ENCODE peak calls at places on chromosomes 12 and 14, in eight cellular contexts. One of them, this sample, is unnamed.

GRCh38 chr14:105301103-105301914 is 508 bp upstream of the BRF1 start:
- DNase-seq in brain microvascular endothelial cell: peak
- DNase-seq in A549: peak
- DNase-seq in mammary epithelial cell: peak
- DNase-seq in PC-3: peak
- DNase-seq in CD8-positive, alpha-beta memory T cell: peak
- DNase-seq in suprapubic skin: peak
- DNase-seq in naive thymus-derived CD4-positive, alpha-beta T cell: peak
- DNase-seq in this sample: peak

GRCh38 chr12:34598352-34598827 is 576.1 kb downstream of the ALG10 start:
- DNase-seq in brain microvascular endothelial cell: no peak
- DNase-seq in naive thymus-derived CD4-positive, alpha-beta T cell: no peak
- DNase-seq in mammary epithelial cell: no peak
- DNase-seq in A549: no peak
- DNase-seq in PC-3: no peak
- DNase-seq in CD8-positive, alpha-beta memory T cell: no peak
- DNase-seq in suprapubic skin: peak
- DNase-seq in this sample: peak

GRCh38 chr12:15601210-15601800 is 187.9 kb downstream of the EPS8 start:
- DNase-seq in naive thymus-derived CD4-positive, alpha-beta T cell: no peak
- DNase-seq in CD8-positive, alpha-beta memory T cell: no peak
- DNase-seq in suprapubic skin: no peak
- DNase-seq in PC-3: peak
- DNase-seq in mammary epithelial cell: peak
- DNase-seq in brain microvascular endothelial cell: peak
- DNase-seq in A549: peak
- DNase-seq in this sample: no peak

GRCh38 chr12:68835333-68835908 is 27.4 kb downstream of the MDM2 start:
- DNase-seq in naive thymus-derived CD4-positive, alpha-beta T cell: no peak
- DNase-seq in A549: no peak
- DNase-seq in brain microvascular endothelial cell: no peak
- DNase-seq in CD8-positive, alpha-beta memory T cell: no peak
- DNase-seq in suprapubic skin: no peak
- DNase-seq in PC-3: no peak
- DNase-seq in mammary epithelial cell: no peak
- DNase-seq in this sample: no peak

GRCh38 chr12:1920971-1921370 is 2.5 kb upstream of the CACNA2D4 start:
- DNase-seq in A549: no peak
- DNase-seq in PC-3: no peak
- DNase-seq in suprapubic skin: peak
- DNase-seq in mammary epithelial cell: no peak
- DNase-seq in naive thymus-derived CD4-positive, alpha-beta T cell: no peak
- DNase-seq in brain microvascular endothelial cell: no peak
- DNase-seq in CD8-positive, alpha-beta memory T cell: no peak
- DNase-seq in this sample: no peak

GRCh38 chr12:47988073-47989022 is 15.9 kb downstream of the COL2A1 start:
- DNase-seq in brain microvascular endothelial cell: no peak
- DNase-seq in suprapubic skin: peak
- DNase-seq in CD8-positive, alpha-beta memory T cell: no peak
- DNase-seq in A549: no peak
- DNase-seq in mammary epithelial cell: no peak
- DNase-seq in naive thymus-derived CD4-positive, alpha-beta T cell: no peak
- DNase-seq in PC-3: no peak
- DNase-seq in this sample: no peak

GRCh38 chr14:64823305-64823985 is 56.3 kb downstream of the SPTB start:
- DNase-seq in A549: peak
- DNase-seq in CD8-positive, alpha-beta memory T cell: peak
- DNase-seq in brain microvascular endothelial cell: peak
- DNase-seq in naive thymus-derived CD4-positive, alpha-beta T cell: peak
- DNase-seq in suprapubic skin: peak
- DNase-seq in mammary epithelial cell: peak
- DNase-seq in PC-3: peak
- DNase-seq in this sample: peak

GRCh38 chr12:109273354-109273753 is 35.7 kb downstream of the FOXN4 start:
- DNase-seq in brain microvascular endothelial cell: no peak
- DNase-seq in mammary epithelial cell: no peak
- DNase-seq in PC-3: no peak
- DNase-seq in naive thymus-derived CD4-positive, alpha-beta T cell: no peak
- DNase-seq in CD8-positive, alpha-beta memory T cell: no peak
- DNase-seq in suprapubic skin: no peak
- DNase-seq in A549: no peak
- DNase-seq in this sample: no peak

GRCh38 chr12:92369643-92370042 is 224.0 kb upstream of the BTG1 start:
- DNase-seq in brain microvascular endothelial cell: no peak
- DNase-seq in naive thymus-derived CD4-positive, alpha-beta T cell: no peak
- DNase-seq in CD8-positive, alpha-beta memory T cell: no peak
- DNase-seq in A549: no peak
- DNase-seq in suprapubic skin: no peak
- DNase-seq in mammary epithelial cell: peak
- DNase-seq in PC-3: peak
- DNase-seq in this sample: no peak

GRCh38 chr14:58270628-58271027 is 26.0 kb downstream of the PSMA3 start:
- DNase-seq in A549: no peak
- DNase-seq in CD8-positive, alpha-beta memory T cell: no peak
- DNase-seq in suprapubic skin: no peak
- DNase-seq in mammary epithelial cell: no peak
- DNase-seq in brain microvascular endothelial cell: no peak
- DNase-seq in PC-3: peak
- DNase-seq in naive thymus-derived CD4-positive, alpha-beta T cell: no peak
- DNase-seq in this sample: no peak

GRCh38 chr12:45878630-45879255 is 111.6 kb downstream of the SCAF11 start:
- DNase-seq in A549: no peak
- DNase-seq in PC-3: peak
- DNase-seq in suprapubic skin: no peak
- DNase-seq in CD8-positive, alpha-beta memory T cell: peak
- DNase-seq in mammary epithelial cell: no peak
- DNase-seq in naive thymus-derived CD4-positive, alpha-beta T cell: no peak
- DNase-seq in brain microvascular endothelial cell: no peak
- DNase-seq in this sample: no peak

GRCh38 chr14:90674043-90674670 is 142.1 kb downstream of the TTC7B start:
- DNase-seq in PC-3: no peak
- DNase-seq in brain microvascular endothelial cell: no peak
- DNase-seq in CD8-positive, alpha-beta memory T cell: no peak
- DNase-seq in suprapubic skin: no peak
- DNase-seq in mammary epithelial cell: no peak
- DNase-seq in A549: no peak
- DNase-seq in naive thymus-derived CD4-positive, alpha-beta T cell: no peak
- DNase-seq in this sample: no peak
- H3K27ac ChIP-seq in PC-3: no peak
- H3K27ac ChIP-seq in brain microvascular endothelial cell: no peak
- H3K27ac ChIP-seq in CD8-positive, alpha-beta memory T cell: no peak
- H3K27ac ChIP-seq in suprapubic skin: no peak
- H3K27ac ChIP-seq in mammary epithelial cell: no peak
- H3K27ac ChIP-seq in A549: no peak
- H3K27ac ChIP-seq in naive thymus-derived CD4-positive, alpha-beta T cell: no peak
- H3K27ac ChIP-seq in this sample: peak

DNA sequence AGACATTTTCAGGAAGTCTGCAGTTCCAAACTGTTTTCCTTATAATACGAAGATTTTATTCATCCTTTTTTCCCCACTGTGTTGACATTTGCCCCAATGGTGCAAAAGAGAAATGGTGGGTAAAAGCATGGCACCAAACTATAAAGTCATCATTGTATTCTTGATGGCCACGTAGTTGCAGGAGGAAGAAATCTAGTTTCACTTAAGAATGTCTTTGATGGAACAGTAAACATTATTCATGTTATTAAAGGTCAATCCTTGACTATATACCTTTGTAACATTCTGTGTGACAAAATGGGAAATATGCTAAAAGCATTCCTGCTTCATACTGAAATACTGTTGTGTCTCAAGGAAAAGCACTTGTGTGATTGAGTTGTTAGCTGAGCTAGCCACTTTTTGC is 80.1 kb downstream of the PRKCH start:
- DNase-seq in mammary epithelial cell: no peak
- DNase-seq in suprapubic skin: no peak
- DNase-seq in CD8-positive, alpha-beta memory T cell: no peak
- DNase-seq in naive thymus-derived CD4-positive, alpha-beta T cell: no peak
- DNase-seq in A549: no peak
- DNase-seq in brain microvascular endothelial cell: no peak
- DNase-seq in PC-3: no peak
- DNase-seq in this sample: no peak
- H3K4me3 ChIP-seq in mammary epithelial cell: no peak
- H3K4me3 ChIP-seq in suprapubic skin: no peak
- H3K4me3 ChIP-seq in CD8-positive, alpha-beta memory T cell: no peak
- H3K4me3 ChIP-seq in naive thymus-derived CD4-positive, alpha-beta T cell: no peak
- H3K4me3 ChIP-seq in A549: no peak
- H3K4me3 ChIP-seq in brain microvascular endothelial cell: no peak
- H3K4me3 ChIP-seq in PC-3: no peak
- H3K4me3 ChIP-seq in this sample: no peak

DNA sequence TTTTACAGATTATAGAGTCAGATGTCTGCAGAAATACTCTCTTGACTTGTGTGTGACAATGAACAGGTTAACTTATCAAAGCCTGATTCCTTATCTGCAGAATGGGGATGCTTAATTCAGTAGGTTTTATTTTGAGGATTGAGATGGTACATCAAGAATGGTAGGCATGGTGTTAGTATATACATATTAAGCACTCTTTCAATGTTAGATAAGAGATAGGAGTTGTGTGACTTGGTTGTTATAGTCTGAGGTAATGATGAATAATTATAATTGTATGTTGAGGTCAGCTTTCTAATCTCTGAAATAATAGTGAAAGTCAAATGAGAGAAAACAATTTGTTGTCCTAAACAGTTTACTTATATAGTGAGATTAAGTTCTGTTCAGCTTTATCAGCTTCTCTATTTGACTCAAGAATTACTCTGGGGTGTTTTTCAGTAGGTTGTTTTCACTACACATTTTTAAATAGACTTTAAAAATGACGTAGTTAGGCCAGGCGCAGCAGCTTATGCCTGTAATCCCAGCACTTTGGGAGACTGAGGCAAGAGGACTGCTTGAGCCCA is 11.9 kb downstream of the PALS1 start:
- DNase-seq in PC-3: no peak
- DNase-seq in brain microvascular endothelial cell: no peak
- DNase-seq in A549: no peak
- DNase-seq in CD8-positive, alpha-beta memory T cell: no peak
- DNase-seq in mammary epithelial cell: no peak
- DNase-seq in suprapubic skin: no peak
- DNase-seq in naive thymus-derived CD4-positive, alpha-beta T cell: no peak
- DNase-seq in this sample: no peak
- H3K27ac ChIP-seq in PC-3: no peak
- H3K27ac ChIP-seq in brain microvascular endothelial cell: no peak
- H3K27ac ChIP-seq in A549: no peak
- H3K27ac ChIP-seq in CD8-positive, alpha-beta memory T cell: no peak
- H3K27ac ChIP-seq in mammary epithelial cell: no peak
- H3K27ac ChIP-seq in suprapubic skin: no peak
- H3K27ac ChIP-seq in naive thymus-derived CD4-positive, alpha-beta T cell: no peak
- H3K27ac ChIP-seq in this sample: no peak

DNA sequence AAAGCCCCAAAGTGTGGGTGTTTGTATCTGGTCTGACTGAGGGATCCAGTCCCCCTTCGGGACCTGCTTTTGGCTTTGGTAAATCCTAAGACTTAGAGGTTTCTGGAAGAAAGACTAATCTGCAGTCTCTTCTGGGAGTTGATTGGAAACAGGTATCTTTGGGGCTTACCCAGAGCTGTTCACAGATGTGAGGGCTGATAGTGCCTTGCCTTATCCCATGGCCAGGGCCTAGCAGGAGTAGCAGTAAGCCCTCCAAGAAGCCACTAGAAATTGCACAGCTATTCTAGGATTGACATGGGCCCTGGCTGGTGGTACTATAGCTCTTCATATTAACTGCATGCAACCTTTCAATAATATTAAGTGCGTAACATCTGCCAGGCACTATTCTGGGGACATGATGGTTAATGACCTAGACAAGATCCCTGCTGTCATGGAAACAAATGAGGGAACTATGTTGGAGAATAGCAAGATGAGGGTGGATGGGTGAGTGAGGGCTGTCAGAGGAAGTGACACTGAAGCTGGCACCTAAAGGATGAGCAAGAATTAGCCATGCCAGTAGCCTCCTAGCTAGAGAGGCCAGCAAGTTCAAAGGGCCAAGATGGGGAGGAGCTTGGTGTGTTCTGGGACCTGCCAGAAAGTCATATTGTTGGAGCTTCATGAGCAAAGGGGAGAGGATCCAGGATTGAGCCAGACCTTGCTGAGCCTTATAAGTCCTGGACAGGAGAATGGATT is 71.7 kb downstream of the CRADD start:
- DNase-seq in suprapubic skin: no peak
- DNase-seq in naive thymus-derived CD4-positive, alpha-beta T cell: no peak
- DNase-seq in PC-3: no peak
- DNase-seq in brain microvascular endothelial cell: no peak
- DNase-seq in CD8-positive, alpha-beta memory T cell: no peak
- DNase-seq in mammary epithelial cell: no peak
- DNase-seq in A549: no peak
- DNase-seq in this sample: no peak
- H3K4me3 ChIP-seq in suprapubic skin: no peak
- H3K4me3 ChIP-seq in naive thymus-derived CD4-positive, alpha-beta T cell: no peak
- H3K4me3 ChIP-seq in PC-3: no peak
- H3K4me3 ChIP-seq in brain microvascular endothelial cell: no peak
- H3K4me3 ChIP-seq in CD8-positive, alpha-beta memory T cell: no peak
- H3K4me3 ChIP-seq in mammary epithelial cell: no peak
- H3K4me3 ChIP-seq in A549: no peak
- H3K4me3 ChIP-seq in this sample: no peak

DNA sequence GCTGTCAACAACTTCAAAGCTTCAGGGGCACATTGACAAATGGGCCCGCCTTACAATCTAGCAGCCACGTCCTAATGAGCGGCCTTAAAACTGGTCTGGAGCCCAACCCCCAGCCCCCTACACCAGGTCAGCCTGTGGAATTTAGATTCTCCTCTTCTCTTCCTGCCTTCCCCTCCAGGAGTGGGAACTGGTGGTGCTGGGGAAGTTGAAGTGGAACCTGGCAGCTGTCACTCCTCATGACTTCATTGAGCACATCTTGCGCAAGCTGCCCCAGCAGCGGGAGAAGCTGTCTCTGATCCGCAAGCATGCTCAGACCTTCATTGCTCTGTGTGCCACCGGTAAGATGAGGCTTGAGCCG is 5.0 kb downstream of the CCND2 start:
- DNase-seq in brain microvascular endothelial cell: no peak
- DNase-seq in PC-3: no peak
- DNase-seq in naive thymus-derived CD4-positive, alpha-beta T cell: no peak
- DNase-seq in A549: no peak
- DNase-seq in CD8-positive, alpha-beta memory T cell: no peak
- DNase-seq in suprapubic skin: no peak
- DNase-seq in mammary epithelial cell: no peak
- DNase-seq in this sample: peak
- H3K27ac ChIP-seq in brain microvascular endothelial cell: no peak
- H3K27ac ChIP-seq in PC-3: no peak
- H3K27ac ChIP-seq in naive thymus-derived CD4-positive, alpha-beta T cell: peak
- H3K27ac ChIP-seq in A549: no peak
- H3K27ac ChIP-seq in CD8-positive, alpha-beta memory T cell: no peak
- H3K27ac ChIP-seq in suprapubic skin: no peak
- H3K27ac ChIP-seq in mammary epithelial cell: no peak
- H3K27ac ChIP-seq in this sample: no peak

GRCh38 chr14:54709444-54709843 is 142.5 kb downstream of the SAMD4A start:
- DNase-seq in mammary epithelial cell: no peak
- DNase-seq in naive thymus-derived CD4-positive, alpha-beta T cell: no peak
- DNase-seq in PC-3: no peak
- DNase-seq in CD8-positive, alpha-beta memory T cell: no peak
- DNase-seq in A549: no peak
- DNase-seq in suprapubic skin: no peak
- DNase-seq in brain microvascular endothelial cell: no peak
- DNase-seq in this sample: no peak
- H3K4me3 ChIP-seq in mammary epithelial cell: no peak
- H3K4me3 ChIP-seq in naive thymus-derived CD4-positive, alpha-beta T cell: no peak
- H3K4me3 ChIP-seq in PC-3: no peak
- H3K4me3 ChIP-seq in CD8-positive, alpha-beta memory T cell: no peak
- H3K4me3 ChIP-seq in A549: no peak
- H3K4me3 ChIP-seq in suprapubic skin: no peak
- H3K4me3 ChIP-seq in brain microvascular endothelial cell: no peak
- H3K4me3 ChIP-seq in this sample: no peak

GRCh38 chr12:81800298-81801148 is 41.4 kb upstream of the PPFIA2 start:
- DNase-seq in PC-3: no peak
- DNase-seq in CD8-positive, alpha-beta memory T cell: no peak
- DNase-seq in A549: no peak
- DNase-seq in naive thymus-derived CD4-positive, alpha-beta T cell: no peak
- DNase-seq in mammary epithelial cell: no peak
- DNase-seq in suprapubic skin: no peak
- DNase-seq in brain microvascular endothelial cell: peak
- DNase-seq in this sample: peak
- H3K27ac ChIP-seq in PC-3: no peak
- H3K27ac ChIP-seq in CD8-positive, alpha-beta memory T cell: no peak
- H3K27ac ChIP-seq in A549: no peak
- H3K27ac ChIP-seq in naive thymus-derived CD4-positive, alpha-beta T cell: no peak
- H3K27ac ChIP-seq in mammary epithelial cell: no peak
- H3K27ac ChIP-seq in suprapubic skin: no peak
- H3K27ac ChIP-seq in brain microvascular endothelial cell: peak
- H3K27ac ChIP-seq in this sample: peak

This sample was measured in coronary artery.